ENCODE peak calls at places on chromosome 5, in four cellular contexts. V is upper lobe of right lung, L is A549, X is HCEC 1CT. E is an unnamed sample.

GRCh38 chr5:149657324-149657723 is 72.8 kb upstream of the PPARGC1B start:
- DNase-seq in V (no peak), L (no peak), X (no peak), E (no peak)

GRCh38 chr5:7320641-7321170 is 75.2 kb upstream of the ADCY2 start:
- DNase-seq in V (no peak), L (no peak), X (no peak), E (no peak)

GRCh38 chr5:150412319-150413175 is at the start of gene CD74:
- DNase-seq in V (peak), L (no peak), X (no peak), E (peak)

GRCh38 chr5:121675932-121676331 is 175.8 kb upstream of the FTMT start:
- DNase-seq in V (no peak), L (no peak), X (no peak), E (no peak)

GRCh38 chr5:100647461-100648230 is 112.5 kb downstream of the FAM174A start:
- DNase-seq in V (peak), L (peak), X (no peak), E (no peak)

GRCh38 chr5:10690460-10690859 is 70.6 kb downstream of the DAP start:
- DNase-seq in V (no peak), L (no peak), X (no peak), E (peak)

GRCh38 chr5:89276566-89277305 is 393.8 kb upstream of the MEF2C start:
- DNase-seq in V (no peak), L (no peak), X (peak), E (peak)

GRCh38 chr5:33011803-33012202 is 300.7 kb downstream of the NPR3 start:
- DNase-seq in V (no peak), L (no peak), X (no peak), E (no peak)

GRCh38 chr5:27328480-27328879 is 290.1 kb upstream of the CDH9 start:
- DNase-seq in V (no peak), L (peak), X (peak), E (peak)

GRCh38 chr5:144191461-144191860 is 20.8 kb downstream of the KCTD16 start:
- DNase-seq in V (no peak), L (no peak), X (no peak), E (no peak)